ENCODE peak calls at places on chromosomes 11 and 22, in four cellular contexts. T, N, A and B are unnamed samples.

GRCh38 chr11:59283311-59283710 is 70.6 kb upstream of the MPEG1 start:
- DNase-seq in A (no peak), N (no peak), T (no peak), B (no peak)

GRCh38 chr22:50178471-50178864 is 7.2 kb upstream of the TRABD start:
- DNase-seq in T (no peak), A (no peak), N (no peak), B (no peak)

GRCh38 chr11:15893080-15893492 is 463.3 kb downstream of the SOX6 start:
- DNase-seq in T (peak), A (no peak), N (peak), B (no peak)

GRCh38 chr11:12818333-12819015 is 144.3 kb downstream of the TEAD1 start:
- DNase-seq in T (peak), A (no peak), N (no peak), B (peak)

GRCh38 chr11:45606514-45607024 is 58.9 kb downstream of the CHST1 start:
- DNase-seq in N (no peak), A (peak), T (no peak), B (no peak)

GRCh38 chr11:70734911-70735310 is 336.6 kb downstream of the CTTN start:
- DNase-seq in A (no peak), T (no peak), N (no peak), B (no peak)

GRCh38 chr11:64632237-64632636 is 41.2 kb downstream of the SLC22A12 start:
- DNase-seq in A (no peak), N (no peak), T (no peak), B (no peak)

GRCh38 chr11:122268601-122269130 is 152.7 kb upstream of the BLID start:
- DNase-seq in A (no peak), N (no peak), T (no peak), B (no peak)

GRCh38 chr11:84398017-84398626 is 1112.0 kb upstream of the CCDC90B start:
- DNase-seq in T (peak), N (no peak), A (peak), B (peak)

GRCh38 chr11:36455658-36456111 is 54.4 kb downstream of the TRAF6 start:
- DNase-seq in N (no peak), T (peak), A (peak), B (peak)

GRCh38 chr11:70862093-70862492 is 390.3 kb downstream of the SHANK2 start:
- DNase-seq in A (no peak), N (no peak), T (no peak), B (no peak)

GRCh38 chr22:36755316-36755715 is 20.6 kb downstream of the IFT27 start:
- DNase-seq in T (no peak), N (no peak), A (no peak), B (no peak)

GRCh38 chr11:94134651-94135512 is 6.2 kb downstream of the PANX1 start:
- DNase-seq in T (peak), N (peak), A (no peak), B (peak)

GRCh38 chr11:93614111-93614784 is 47.2 kb upstream of the CEP295 start:
- DNase-seq in A (no peak), T (no peak), N (no peak), B (peak)

GRCh38 chr11:118641463-118642019 is 34.1 kb downstream of the PHLDB1 start:
- DNase-seq in T (no peak), N (peak), A (no peak), B (peak)

GRCh38 chr11:121108413-121108812 is 7.4 kb downstream of the TECTA start:
- DNase-seq in A (no peak), T (no peak), N (no peak), B (no peak)

GRCh38 chr22:19228174-19228573 is 49.6 kb upstream of the SLC25A1 start:
- DNase-seq in N (no peak), A (no peak), T (no peak), B (no peak)

GRCh38 chr11:61258546-61258945 is 17.6 kb downstream of the PGA5 start:
- DNase-seq in N (no peak), T (no peak), A (no peak), B (no peak)

GRCh38 chr11:68118753-68119448 is 2.3 kb downstream of the CHKA start:
- DNase-seq in A (peak), T (no peak), N (no peak), B (no peak)

GRCh38 chr11:19934828-19935259 is 222.2 kb downstream of the NAV2 start:
- DNase-seq in N (no peak), T (peak), A (no peak), B (no peak)
- TF ChIP-seq CTCF in N (no peak), T (no peak), A (no peak), B (no peak)

GRCh38 chr11:34425863-34426262 is 12.9 kb upstream of the CAT start:
- DNase-seq in N (no peak), A (no peak), T (peak), B (no peak)

GRCh38 chr11:34425360-34425759 is 13.4 kb upstream of the CAT start:
- DNase-seq in A (no peak), T (no peak), N (no peak), B (no peak)

GRCh38 chr11:34423300-34423699 is 15.4 kb upstream of the CAT start:
- DNase-seq in A (no peak), N (no peak), T (no peak), B (no peak)

GRCh38 chr11:34427171-34427805 is 11.4 kb upstream of the CAT start:
- DNase-seq in T (peak), N (no peak), A (peak), B (peak)

GRCh38 chr11:34426766-34427170 is 12.0 kb upstream of the CAT start:
- DNase-seq in N (no peak), T (peak), A (no peak), B (no peak)
- TF ChIP-seq CTCF in N (no peak), T (no peak), A (no peak), B (no peak)

GRCh38 chr11:92387882-92388281 is 163.3 kb downstream of the FAT3 start:
- DNase-seq in A (no peak), T (peak), N (no peak), B (no peak)

GRCh38 chr11:92391866-92392265 is 167.2 kb downstream of the FAT3 start:
- DNase-seq in T (no peak), N (no peak), A (no peak), B (no peak)

GRCh38 chr11:92390783-92391182 is 166.2 kb downstream of the FAT3 start:
- DNase-seq in A (no peak), N (no peak), T (no peak), B (no peak)

GRCh38 chr11:92386577-92386976 is 162.0 kb downstream of the FAT3 start:
- DNase-seq in A (no peak), T (no peak), N (no peak), B (no peak)

DNA sequence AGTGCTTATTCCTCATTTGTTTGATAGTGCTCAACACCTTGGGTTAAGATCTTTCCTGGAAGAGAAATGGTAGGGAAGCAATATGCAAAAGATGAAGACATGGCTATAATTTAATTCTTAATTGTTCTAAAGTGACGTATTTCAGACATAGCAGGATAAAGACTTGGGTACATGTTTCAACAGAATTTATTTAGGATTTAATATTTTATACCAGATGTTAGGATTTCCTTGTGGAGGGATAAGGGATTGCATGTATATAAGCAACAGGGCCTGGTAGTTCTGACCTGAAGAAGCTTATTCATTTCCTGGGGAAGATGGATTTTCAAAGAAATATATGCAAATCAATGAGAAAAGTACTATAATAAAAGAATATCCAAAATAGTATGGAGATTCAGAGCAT is 163.8 kb downstream of the FAT3 start:
- DNase-seq in T (no peak), A (no peak), N (no peak), B (no peak)
- TF ChIP-seq CTCF in T (no peak), A (no peak), N (no peak), B (no peak)

GRCh38 chr22:42700355-42700754 is 20.3 kb downstream of the A4GALT start:
- DNase-seq in A (no peak), T (no peak), N (no peak), B (no peak)

GRCh38 chr22:42704896-42705295 is 15.8 kb downstream of the A4GALT start:
- DNase-seq in N (no peak), A (no peak), T (no peak), B (no peak)

GRCh38 chr22:42701694-42702093 is 19.0 kb downstream of the A4GALT start:
- DNase-seq in A (no peak), T (no peak), N (no peak), B (no peak)

GRCh38 chr22:42700901-42701300 is 19.8 kb downstream of the A4GALT start:
- DNase-seq in N (no peak), A (no peak), T (no peak), B (no peak)

GRCh38 chr22:42702675-42703074 is 18.0 kb downstream of the A4GALT start:
- DNase-seq in T (no peak), A (no peak), N (no peak), B (no peak)
- TF ChIP-seq CTCF in T (no peak), A (no peak), N (no peak), B (no peak)

GRCh38 chr22:23313791-23314567 is 133.7 kb downstream of the BCR start:
- DNase-seq in A (no peak), N (no peak), T (no peak), B (no peak)

DNA sequence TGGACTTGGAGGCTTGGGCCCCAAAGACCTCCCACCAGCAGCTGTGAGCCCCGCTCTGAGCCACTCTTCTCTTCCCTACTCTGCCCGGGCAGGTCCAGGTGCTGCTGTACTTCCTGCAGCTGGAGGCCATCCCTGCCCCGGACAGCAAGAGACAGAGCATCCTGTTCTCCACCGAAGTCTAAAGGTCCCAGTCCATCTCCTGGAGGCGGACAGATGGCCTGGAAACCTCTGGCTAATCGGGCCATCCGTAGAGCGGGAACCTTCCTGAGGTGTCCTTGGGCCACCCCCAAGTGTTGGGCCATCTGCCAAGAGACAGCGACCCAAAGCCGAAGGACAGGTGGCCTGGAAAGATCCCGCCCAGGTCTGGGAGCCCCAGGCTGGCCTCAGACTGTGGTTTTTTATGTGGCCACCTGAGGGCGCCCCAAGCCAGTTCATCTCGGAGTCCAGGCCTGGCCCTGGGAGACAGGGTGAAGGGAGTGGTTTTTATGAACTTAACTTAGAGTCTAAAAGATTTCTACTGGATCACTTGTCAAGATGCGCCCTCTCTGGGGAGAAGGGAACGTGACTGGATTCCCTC is 135.1 kb downstream of the BCR start:
- DNase-seq in N (peak), T (peak), A (peak), B (peak)
- TF ChIP-seq CTCF in N (peak), T (peak), A (peak), B (peak)

GRCh38 chr11:115503083-115503885 is 931 bp downstream of the CADM1 start:
- DNase-seq in T (peak), A (peak), N (peak), B (no peak)
- TF ChIP-seq CTCF in T (peak), A (peak), N (no peak), B (no peak)

GRCh38 chr11:1566381-1567051 is 5.6 kb downstream of the DUSP8 start:
- DNase-seq in N (no peak), T (no peak), A (no peak), B (no peak)
- TF ChIP-seq CTCF in N (no peak), T (no peak), A (no peak), B (no peak)

DNA sequence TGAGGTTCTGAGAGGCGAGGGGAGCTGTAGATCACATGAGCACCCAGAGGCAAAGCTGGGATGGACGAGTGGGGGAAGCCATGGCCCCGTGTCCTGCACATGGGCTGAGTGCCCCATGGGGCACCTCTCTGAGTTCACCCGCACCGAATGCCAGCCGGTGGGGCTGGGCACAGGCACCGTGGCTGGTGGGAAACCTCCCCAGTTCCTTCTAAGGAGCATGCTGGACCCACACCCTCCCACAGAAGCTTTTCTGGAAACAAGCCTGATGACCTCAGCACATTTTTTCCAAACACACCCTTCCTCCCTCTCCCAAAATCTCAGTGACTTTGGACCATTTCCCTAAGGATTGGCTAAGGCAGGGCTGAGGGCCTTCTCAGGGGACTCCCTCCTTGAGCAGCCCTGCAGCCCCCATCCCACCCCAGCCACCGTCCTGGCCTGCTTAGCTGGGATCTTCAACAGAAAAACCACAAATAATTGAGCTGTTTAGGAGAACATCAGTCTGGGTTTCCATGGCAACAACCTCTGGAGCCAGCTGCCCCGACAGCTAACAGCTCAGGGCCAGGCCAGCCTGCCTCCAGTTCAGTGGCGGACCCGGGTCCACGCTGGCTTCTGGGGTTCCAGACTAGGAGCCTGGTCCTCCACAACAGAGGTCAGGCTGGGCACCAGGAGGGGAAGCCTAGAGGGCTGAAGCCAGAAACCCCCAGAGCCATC is 18.1 kb upstream of the LINC01488 start:
- DNase-seq in N (no peak), A (no peak), T (peak), B (no peak)
- TF ChIP-seq CTCF in N (no peak), A (no peak), T (no peak), B (no peak)

GRCh38 chr11:81644239-81644840 is 1089.3 kb downstream of the FAM181B start:
- DNase-seq in T (peak), A (peak), N (no peak), B (peak)
- TF ChIP-seq CTCF in T (peak), A (peak), N (peak), B (peak)

DNA sequence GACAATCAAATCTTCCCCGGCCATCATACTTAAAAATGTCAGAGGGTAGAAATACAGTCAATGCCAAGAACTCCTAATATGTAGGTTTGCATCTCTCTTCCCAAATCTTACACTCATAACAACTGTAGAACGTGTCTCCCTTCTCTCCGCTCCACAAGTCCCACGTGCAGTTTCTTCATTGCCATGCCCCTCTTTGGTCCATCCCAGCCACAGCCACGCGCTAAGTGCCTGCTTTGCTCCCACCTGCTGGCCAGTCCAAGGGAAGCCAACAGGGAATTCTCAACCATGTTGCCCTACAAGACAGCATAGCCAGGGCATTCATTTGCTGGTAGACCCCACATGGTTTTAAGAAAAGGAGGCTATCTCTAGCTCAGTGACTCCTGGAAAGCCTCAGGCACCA is 420.6 kb upstream of the ISX start:
- DNase-seq in N (no peak), T (no peak), A (peak), B (no peak)
- TF ChIP-seq CTCF in N (no peak), T (no peak), A (no peak), B (no peak)